ENCODE peak calls at places on chromosomes 5 and 9, in eight cellular contexts. C, L, J, M, S, D, B and A are unnamed samples.

GRCh38 chr5:56585466-56585865 is 229.9 kb upstream of the MAP3K1 start:
- DNase-seq in C (no peak), L (no peak), J (no peak), M (no peak), S (peak), D (no peak), B (peak), A (no peak)

GRCh38 chr5:124203308-124203707 is 543.1 kb downstream of the ZNF608 start:
- DNase-seq in C (peak), L (no peak), J (no peak), M (no peak), S (no peak), D (no peak), B (no peak), A (no peak)

GRCh38 chr9:16870606-16871357 is at the start of gene BNC2:
- DNase-seq in C (no peak), L (no peak), J (peak), M (peak), S (peak), D (peak), B (peak), A (peak)

GRCh38 chr5:6812800-6813731 is 99.8 kb downstream of the TENT4A start:
- DNase-seq in C (no peak), L (no peak), J (no peak), M (no peak), S (no peak), D (no peak), B (peak), A (peak)

GRCh38 chr9:109510506-109510905 is 12.4 kb upstream of the PTPN3 start:
- DNase-seq in C (no peak), L (no peak), J (no peak), M (no peak), S (no peak), D (no peak), B (peak), A (no peak)

GRCh38 chr5:124040799-124041198 is 528.8 kb downstream of the CSNK1G3 start:
- DNase-seq in C (no peak), L (no peak), J (no peak), M (no peak), S (no peak), D (no peak), B (peak), A (no peak)

GRCh38 chr5:144237851-144238250 is 67.2 kb downstream of the KCTD16 start:
- DNase-seq in C (no peak), L (no peak), J (no peak), M (no peak), S (no peak), D (peak), B (peak), A (no peak)

GRCh38 chr5:78907255-78907886 is 77.7 kb downstream of the ARSB start:
- DNase-seq in C (peak), L (no peak), J (no peak), M (no peak), S (no peak), D (no peak), B (peak), A (peak)

GRCh38 chr5:154467655-154468354 is 10.2 kb downstream of the HAND1 start:
- DNase-seq in C (peak), L (peak), J (peak), M (peak), S (peak), D (peak), B (peak), A (peak)

GRCh38 chr5:82096249-82096648 is 124.4 kb downstream of the ATG10 start:
- DNase-seq in C (no peak), L (no peak), J (no peak), M (no peak), S (no peak), D (no peak), B (no peak), A (no peak)

GRCh38 chr5:122478741-122479459 is 166.9 kb downstream of the SNCAIP start:
- DNase-seq in C (no peak), L (peak), J (no peak), M (no peak), S (peak), D (no peak), B (no peak), A (peak)

GRCh38 chr9:69036319-69036718 is 767 bp downstream of the FXN start:
- DNase-seq in C (peak), L (no peak), J (peak), M (peak), S (peak), D (peak), B (peak), A (peak)

GRCh38 chr9:107489144-107489673 is 360 bp downstream of the KLF4 start:
- DNase-seq in C (no peak), L (no peak), J (no peak), M (no peak), S (peak), D (no peak), B (no peak), A (no peak)

GRCh38 chr5:111245654-111246053 is 21.5 kb downstream of the CAMK4 start:
- DNase-seq in C (no peak), L (no peak), J (no peak), M (no peak), S (no peak), D (no peak), B (no peak), A (no peak)

GRCh38 chr5:113166710-113167366 is 190.2 kb downstream of the DCP2 start:
- DNase-seq in C (no peak), L (peak), J (no peak), M (peak), S (peak), D (no peak), B (peak), A (peak)

GRCh38 chr5:111655169-111655924 is 101.6 kb downstream of the NREP start:
- DNase-seq in C (no peak), L (no peak), J (no peak), M (no peak), S (peak), D (no peak), B (peak), A (peak)

GRCh38 chr5:162248107-162248713 is 180.6 kb downstream of the GABRG2 start:
- DNase-seq in C (peak), L (no peak), J (peak), M (peak), S (peak), D (no peak), B (no peak), A (peak)

GRCh38 chr5:56922922-56923321 is 13.5 kb downstream of the SETD9 start:
- DNase-seq in C (no peak), L (no peak), J (no peak), M (no peak), S (no peak), D (no peak), B (no peak), A (no peak)

GRCh38 chr9:26975728-26976707 is 19.8 kb downstream of the IFT74 start:
- DNase-seq in C (peak), L (peak), J (peak), M (peak), S (peak), D (no peak), B (peak), A (peak)

GRCh38 chr9:9938432-9938831 is 674.4 kb downstream of the PTPRD start:
- DNase-seq in C (no peak), L (no peak), J (no peak), M (no peak), S (no peak), D (no peak), B (no peak), A (no peak)

DNA sequence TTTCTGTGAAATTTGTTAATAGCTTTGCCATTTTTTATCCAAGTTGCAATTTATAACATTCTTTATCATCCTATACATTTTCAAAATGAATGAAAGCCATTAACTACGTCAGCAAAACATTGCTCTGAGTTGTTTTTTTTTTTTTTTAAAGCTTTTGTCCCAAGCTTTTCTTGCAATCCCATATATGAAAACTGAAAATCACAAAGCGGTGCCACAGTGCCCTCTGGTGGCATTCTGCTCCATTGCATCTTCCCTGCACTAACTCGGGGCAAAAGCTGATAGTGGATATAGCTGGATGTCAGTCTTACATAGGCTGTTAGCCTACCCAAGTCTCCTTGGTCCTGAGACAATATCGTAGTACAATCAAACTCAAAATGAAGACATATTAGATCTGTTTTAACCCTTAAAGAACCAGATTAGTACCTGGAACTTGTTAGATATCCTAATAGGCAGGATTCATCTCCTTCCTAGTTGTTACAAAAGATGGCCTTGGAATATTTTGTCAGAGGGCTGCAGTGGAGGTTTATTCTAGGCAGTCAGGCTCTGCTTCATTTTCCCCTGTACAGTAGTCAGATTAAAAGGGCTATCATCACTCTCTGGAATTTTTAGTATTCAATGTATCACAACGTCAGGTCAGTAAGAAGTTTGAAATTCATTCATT is 669.9 kb downstream of the PTPRD start:
- DNase-seq in C (peak), L (no peak), J (peak), M (peak), S (peak), D (peak), B (peak), A (peak)
- TF ChIP-seq EZH2phosphoT487 in C (no peak), L (no peak), J (no peak), M (no peak), S (no peak), D (no peak), B (no peak), A (no peak)

GRCh38 chr5:60387041-60387440 is 312.9 kb downstream of the DEPDC1B start:
- DNase-seq in C (no peak), L (no peak), J (no peak), M (no peak), S (no peak), D (no peak), B (no peak), A (no peak)

GRCh38 chr5:60386398-60386797 is 313.6 kb downstream of the DEPDC1B start:
- DNase-seq in C (no peak), L (no peak), J (peak), M (no peak), S (no peak), D (no peak), B (no peak), A (no peak)

GRCh38 chr5:60379907-60380306 is 320.1 kb downstream of the DEPDC1B start:
- DNase-seq in C (no peak), L (no peak), J (no peak), M (no peak), S (no peak), D (no peak), B (no peak), A (no peak)

GRCh38 chr5:60377826-60378225 is 322.1 kb downstream of the DEPDC1B start:
- DNase-seq in C (no peak), L (no peak), J (no peak), M (no peak), S (no peak), D (no peak), B (peak), A (no peak)

GRCh38 chr5:60382761-60383160 is 317.2 kb downstream of the DEPDC1B start:
- DNase-seq in C (peak), L (peak), J (peak), M (no peak), S (peak), D (peak), B (peak), A (peak)
- TF ChIP-seq EZH2phosphoT487 in C (no peak), L (no peak), J (no peak), M (no peak), S (no peak), D (no peak), B (no peak), A (no peak)

GRCh38 chr5:129241755-129242154 is 147.2 kb downstream of the ISOC1 start:
- DNase-seq in C (no peak), L (no peak), J (peak), M (no peak), S (no peak), D (no peak), B (no peak), A (no peak)

GRCh38 chr5:129246088-129246487 is 151.5 kb downstream of the ISOC1 start:
- DNase-seq in C (no peak), L (no peak), J (no peak), M (no peak), S (no peak), D (no peak), B (no peak), A (no peak)

GRCh38 chr5:129243058-129243457 is 148.5 kb downstream of the ISOC1 start:
- DNase-seq in C (no peak), L (no peak), J (no peak), M (no peak), S (no peak), D (no peak), B (no peak), A (no peak)

GRCh38 chr5:129244478-129244877 is 149.9 kb downstream of the ISOC1 start:
- DNase-seq in C (no peak), L (no peak), J (no peak), M (no peak), S (no peak), D (no peak), B (peak), A (no peak)

DNA sequence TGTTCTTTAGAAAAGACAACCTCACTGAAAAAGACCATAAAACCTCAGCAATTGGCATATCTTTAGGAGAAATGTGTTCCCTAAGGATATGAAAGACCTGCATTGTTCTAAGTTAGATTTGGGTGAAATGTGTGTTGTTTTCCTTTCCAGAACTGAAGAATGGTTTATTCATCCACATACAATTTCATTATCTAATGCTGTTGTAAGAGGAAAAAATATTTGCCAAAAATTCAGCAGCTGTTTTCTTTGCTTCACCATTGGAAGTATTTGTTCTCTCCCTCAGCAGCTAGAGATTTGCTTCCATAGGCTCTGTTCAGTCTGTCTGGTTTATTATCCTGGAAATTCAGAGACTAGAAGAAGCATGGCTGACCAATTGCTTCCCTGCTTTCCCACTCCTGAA is 150.9 kb downstream of the ISOC1 start:
- DNase-seq in C (no peak), L (no peak), J (no peak), M (no peak), S (no peak), D (no peak), B (no peak), A (no peak)
- TF ChIP-seq EZH2phosphoT487 in C (no peak), L (no peak), J (no peak), M (no peak), S (no peak), D (no peak), B (no peak), A (no peak)

DNA sequence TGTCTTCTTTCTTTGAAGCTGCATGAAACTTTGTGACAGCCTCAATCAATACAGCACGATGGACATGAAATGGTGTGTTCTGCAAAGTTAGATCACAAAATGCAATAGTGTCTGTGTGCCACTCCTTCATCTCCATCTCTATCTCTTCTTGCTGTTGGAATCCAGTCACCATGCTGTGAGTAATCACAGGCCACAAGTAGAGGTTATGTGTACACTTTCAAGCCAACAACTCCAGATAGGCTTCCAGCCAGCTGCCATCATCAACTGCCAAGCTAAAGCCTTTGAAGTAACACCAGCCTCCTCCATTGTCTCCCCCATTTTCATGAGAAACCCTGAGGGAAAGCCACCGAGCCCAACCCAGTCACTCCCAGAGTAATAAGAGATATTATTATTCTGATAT is 360.6 kb downstream of the PTPRD start:
- DNase-seq in C (no peak), L (no peak), J (no peak), M (no peak), S (no peak), D (no peak), B (no peak), A (peak)
- TF ChIP-seq EZH2phosphoT487 in C (no peak), L (no peak), J (no peak), M (no peak), S (no peak), D (no peak), B (no peak), A (no peak)

GRCh38 chr9:133706651-133707050 is 31.5 kb downstream of the SARDH start:
- DNase-seq in C (no peak), L (no peak), J (no peak), M (no peak), S (no peak), D (no peak), B (no peak), A (no peak)
- TF ChIP-seq EZH2phosphoT487 in C (no peak), L (no peak), J (no peak), M (no peak), S (no peak), D (no peak), B (no peak), A (no peak)

DNA sequence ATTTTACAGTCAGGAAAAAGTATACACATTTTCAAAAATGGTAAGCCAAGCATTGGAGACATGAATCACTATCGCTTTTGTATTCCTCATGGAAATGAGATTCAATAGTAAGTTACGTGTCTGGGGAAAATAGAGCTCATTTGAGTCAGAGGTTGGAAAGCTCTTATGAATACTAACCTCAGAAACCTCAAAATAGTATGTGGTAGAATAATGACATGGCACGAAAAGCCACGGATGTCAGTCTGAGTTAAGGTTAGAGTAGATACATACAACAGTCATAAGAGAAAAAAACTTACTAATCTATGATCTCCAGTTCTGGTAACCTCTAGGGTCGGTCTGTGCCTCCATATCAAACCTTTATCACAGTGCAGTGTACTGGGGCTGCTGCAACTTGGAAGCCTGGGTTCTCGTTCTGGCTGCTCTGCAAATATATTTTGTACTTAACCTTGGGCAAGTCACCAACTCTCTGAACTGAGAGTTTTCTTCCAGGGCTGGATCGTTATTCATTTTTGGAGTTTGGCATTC is 31.7 kb downstream of the MAP1B start:
- DNase-seq in C (no peak), L (no peak), J (no peak), M (no peak), S (peak), D (no peak), B (peak), A (no peak)
- TF ChIP-seq EZH2phosphoT487 in C (no peak), L (no peak), J (no peak), M (no peak), S (no peak), D (no peak), B (peak), A (no peak)

GRCh38 chr5:103505581-103506305 is 56.8 kb downstream of the NUDT12 start:
- DNase-seq in C (no peak), L (no peak), J (no peak), M (no peak), S (peak), D (no peak), B (peak), A (no peak)

GRCh38 chr5:103499236-103499635 is 63.4 kb downstream of the NUDT12 start:
- DNase-seq in C (no peak), L (no peak), J (peak), M (peak), S (no peak), D (no peak), B (no peak), A (no peak)

GRCh38 chr5:103503065-103503464 is 59.5 kb downstream of the NUDT12 start:
- DNase-seq in C (no peak), L (no peak), J (no peak), M (no peak), S (peak), D (no peak), B (no peak), A (no peak)

GRCh38 chr5:103498800-103499199 is 63.8 kb downstream of the NUDT12 start:
- DNase-seq in C (no peak), L (no peak), J (peak), M (peak), S (no peak), D (no peak), B (no peak), A (no peak)

GRCh38 chr5:103502651-103503050 is 59.9 kb downstream of the NUDT12 start:
- DNase-seq in C (no peak), L (no peak), J (no peak), M (no peak), S (no peak), D (no peak), B (no peak), A (no peak)
- TF ChIP-seq EZH2phosphoT487 in C (no peak), L (no peak), J (no peak), M (no peak), S (no peak), D (no peak), B (no peak), A (no peak)

GRCh38 chr9:111599948-111600343 is 499 bp upstream of the PTGR1 start:
- DNase-seq in C (no peak), L (no peak), J (peak), M (no peak), S (no peak), D (no peak), B (no peak), A (no peak)

GRCh38 chr9:111597852-111598729 is 1.4 kb downstream of the PTGR1 start:
- DNase-seq in C (peak), L (peak), J (peak), M (peak), S (peak), D (peak), B (peak), A (peak)

GRCh38 chr9:111598730-111599091 is 736 bp downstream of the PTGR1 start:
- DNase-seq in C (no peak), L (no peak), J (no peak), M (no peak), S (peak), D (no peak), B (peak), A (peak)

GRCh38 chr9:111601237-111602018 is 2.0 kb upstream of the PTGR1 start:
- DNase-seq in C (no peak), L (no peak), J (no peak), M (no peak), S (peak), D (no peak), B (peak), A (peak)

GRCh38 chr9:111599092-111599947 is at the start of gene PTGR1:
- DNase-seq in C (no peak), L (peak), J (peak), M (peak), S (peak), D (no peak), B (peak), A (peak)
- TF ChIP-seq EZH2phosphoT487 in C (no peak), L (no peak), J (no peak), M (peak), S (no peak), D (no peak), B (no peak), A (no peak)